ENCODE peak calls at places on chromosomes 13 and 19, in eight cellular contexts. Z is MM.1S, U is neural progenitor cell, D is GM23338, W is hepatocyte, C is SK-N-SH, N is PC-3, P is HCT116. S is an unnamed sample.

GRCh38 chr13:108859202-108860012 is 230.0 kb downstream of the MYO16 start:
- DNase-seq in N (peak), D (peak), P (no peak), W (peak), Z (peak), U (no peak), C (no peak), S (no peak)

GRCh38 chr13:95128045-95128643 is 173.1 kb downstream of the ABCC4 start:
- DNase-seq in W (no peak), D (no peak), N (peak), P (no peak), U (peak), C (no peak), Z (no peak), S (no peak)

GRCh38 chr19:11410682-11411081 is 8.4 kb downstream of the RGL3 start:
- DNase-seq in U (no peak), C (no peak), Z (no peak), N (peak), P (no peak), W (no peak), D (no peak), S (no peak)

GRCh38 chr13:111480976-111481375 is 160.5 kb downstream of the TEX29 start:
- DNase-seq in N (no peak), C (no peak), W (no peak), Z (no peak), D (no peak), U (no peak), P (no peak), S (no peak)

GRCh38 chr19:6048808-6049405 is 61.4 kb downstream of the RFX2 start:
- DNase-seq in C (peak), W (peak), Z (peak), N (peak), U (peak), D (peak), P (peak), S (peak)

GRCh38 chr13:83672611-83673010 is 209.7 kb downstream of the SLITRK1 start:
- DNase-seq in U (no peak), P (no peak), W (no peak), N (no peak), D (no peak), C (no peak), Z (no peak), S (no peak)

GRCh38 chr19:8478605-8479004 is 23.8 kb downstream of the PRAM1 start:
- DNase-seq in Z (no peak), N (no peak), C (no peak), P (no peak), U (no peak), W (no peak), D (no peak), S (no peak)

GRCh38 chr13:92224052-92224821 is 825.8 kb downstream of the GPC5 start:
- DNase-seq in Z (peak), P (no peak), C (no peak), W (peak), U (no peak), D (no peak), N (no peak), S (no peak)

GRCh38 chr13:26954981-26955380 is 194.4 kb upstream of the GPR12 start:
- DNase-seq in U (no peak), C (no peak), P (no peak), N (no peak), D (no peak), W (no peak), Z (no peak), S (no peak)

GRCh38 chr19:10295847-10296591 is 6.3 kb downstream of the ICAM5 start:
- DNase-seq in N (no peak), W (no peak), P (no peak), Z (no peak), C (peak), D (peak), U (peak), S (no peak)

GRCh38 chr13:100721885-100722512 is 47.4 kb upstream of the TMTC4 start:
- DNase-seq in D (peak), P (peak), C (peak), U (peak), N (peak), W (peak), Z (peak), S (peak)

GRCh38 chr19:45876411-45877197 is 9.3 kb downstream of the IRF2BP1 start:
- DNase-seq in N (no peak), C (peak), D (peak), U (peak), W (peak), P (no peak), Z (no peak), S (no peak)

GRCh38 chr13:51729853-51730553 is 74.0 kb downstream of the DHRS12 start:
- DNase-seq in P (no peak), W (peak), D (no peak), Z (no peak), N (peak), U (no peak), C (no peak), S (no peak)

GRCh38 chr19:47445937-47446402 is 25.7 kb downstream of the SLC8A2 start:
- DNase-seq in W (peak), D (peak), C (peak), Z (no peak), N (peak), U (peak), P (no peak), S (peak)

GRCh38 chr13:92097337-92097903 is 699.0 kb downstream of the GPC5 start:
- DNase-seq in D (no peak), P (no peak), Z (no peak), W (peak), C (no peak), N (no peak), U (no peak), S (no peak)

GRCh38 chr19:2248136-2249009 is 750 bp upstream of the AMH start:
- DNase-seq in P (no peak), U (no peak), W (no peak), D (no peak), C (peak), Z (no peak), N (no peak), S (no peak)

GRCh38 chr13:32538234-32538620 is 368 bp downstream of the N4BP2L2 start:
- DNase-seq in U (peak), D (no peak), W (peak), Z (peak), C (peak), P (no peak), N (no peak), S (no peak)

GRCh38 chr19:1163934-1164683 is 10.0 kb downstream of the SBNO2 start:
- DNase-seq in U (no peak), D (no peak), Z (no peak), C (no peak), N (no peak), W (no peak), P (no peak), S (no peak)

GRCh38 chr19:15269806-15270205 is 37.6 kb upstream of the EPHX3 start:
- DNase-seq in W (no peak), N (no peak), Z (no peak), U (no peak), D (no peak), P (no peak), C (no peak), S (no peak)

GRCh38 chr13:35356572-35356971 is 119.9 kb downstream of the MAB21L1 start:
- DNase-seq in N (no peak), W (no peak), Z (no peak), C (no peak), P (no peak), U (no peak), D (no peak), S (peak)

GRCh38 chr19:2171349-2172145 is 7.8 kb downstream of the DOT1L start:
- DNase-seq in U (peak), P (no peak), C (peak), D (peak), N (no peak), Z (no peak), W (peak), S (peak)

GRCh38 chr19:1904385-1905070 is 671 bp upstream of the ADAT3 start:
- DNase-seq in P (no peak), W (peak), D (peak), C (no peak), N (peak), Z (peak), U (peak), S (peak)

GRCh38 chr19:51803965-51804364 is 9.0 kb downstream of the FPR3 start:
- DNase-seq in W (no peak), Z (no peak), U (no peak), N (peak), P (no peak), D (no peak), C (no peak), S (no peak)

GRCh38 chr19:18746393-18747167 is 44.5 kb downstream of the COMP start:
- DNase-seq in P (no peak), N (no peak), U (peak), Z (no peak), W (no peak), D (peak), C (no peak), S (no peak)

GRCh38 chr13:26967119-26968038 is 204.2 kb downstream of the USP12 start:
- DNase-seq in W (no peak), D (no peak), Z (no peak), U (no peak), C (peak), P (no peak), N (no peak), S (no peak)

GRCh38 chr19:55474269-55475265 is 1.9 kb upstream of the ZNF628 start:
- DNase-seq in N (no peak), P (no peak), W (no peak), C (no peak), U (peak), Z (no peak), D (no peak), S (no peak)

GRCh38 chr19:50500753-50501151 is 10.2 kb downstream of the JOSD2 start:
- DNase-seq in U (no peak), P (no peak), C (no peak), D (no peak), Z (no peak), N (no peak), W (no peak), S (no peak)

GRCh38 chr19:44990966-44991365 is 10.3 kb upstream of the RELB start:
- DNase-seq in W (no peak), Z (no peak), N (no peak), P (no peak), D (no peak), C (no peak), U (no peak), S (no peak)

DNA sequence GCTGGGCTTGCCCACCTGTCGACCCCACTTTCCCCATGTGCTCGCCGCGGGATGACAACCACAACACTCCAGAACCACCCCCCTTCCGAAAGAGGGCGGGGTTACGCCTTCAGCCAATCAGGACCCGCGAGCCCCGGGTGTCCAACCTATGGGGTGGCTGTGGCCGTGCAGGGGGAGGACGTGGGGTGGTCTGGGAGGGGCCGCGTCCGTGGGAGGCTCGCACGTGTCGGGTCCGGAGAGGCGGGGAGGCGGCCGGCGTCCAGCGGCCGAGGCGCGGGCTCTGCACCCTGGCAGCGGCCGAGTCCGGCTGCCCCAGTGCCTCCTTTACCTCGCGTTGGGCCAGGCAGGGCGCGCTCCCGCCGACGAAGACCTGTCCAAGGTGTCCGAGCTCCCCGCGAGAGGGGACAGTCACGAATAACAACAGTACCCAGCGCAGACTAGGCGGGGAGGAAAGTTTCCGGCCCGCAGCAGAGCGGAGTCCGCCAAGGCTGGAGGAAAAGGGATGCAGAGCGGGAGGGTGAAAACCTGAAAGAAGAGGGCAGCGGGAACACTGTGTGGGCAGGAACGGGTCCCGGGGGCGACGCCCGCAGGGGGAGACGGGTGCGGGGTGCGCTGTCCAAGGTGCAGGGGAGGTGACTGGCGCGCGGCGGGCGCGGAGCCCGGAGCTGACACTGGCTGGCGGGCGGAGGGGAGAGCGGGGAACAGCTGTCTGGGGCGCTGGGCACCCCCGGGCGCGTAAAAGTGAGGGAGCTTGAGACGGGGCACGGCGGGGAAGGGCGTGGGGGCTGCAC is 896 bp downstream of the ENOX1 start:
- DNase-seq in W (peak), D (peak), N (peak), U (peak), P (no peak), C (peak), Z (peak), S (peak)
- TF ChIP-seq EZH2phosphoT487 in W (no peak), D (no peak), N (no peak), U (peak), P (no peak), C (no peak), Z (no peak), S (no peak)

GRCh38 chr19:33332248-33332647 is 29.9 kb upstream of the CEBPA start:
- DNase-seq in U (no peak), D (no peak), P (no peak), C (no peak), N (no peak), Z (no peak), W (no peak), S (no peak)

GRCh38 chr19:33335446-33335845 is 33.1 kb upstream of the CEBPA start:
- DNase-seq in U (no peak), Z (no peak), C (no peak), W (no peak), D (no peak), N (no peak), P (no peak), S (no peak)

GRCh38 chr19:33333151-33333550 is 30.8 kb upstream of the CEBPA start:
- DNase-seq in P (no peak), U (no peak), D (no peak), Z (no peak), C (no peak), W (no peak), N (no peak), S (no peak)

GRCh38 chr19:33334271-33334670 is 31.9 kb upstream of the CEBPA start:
- DNase-seq in Z (no peak), W (no peak), C (no peak), P (no peak), N (no peak), U (no peak), D (no peak), S (no peak)

DNA sequence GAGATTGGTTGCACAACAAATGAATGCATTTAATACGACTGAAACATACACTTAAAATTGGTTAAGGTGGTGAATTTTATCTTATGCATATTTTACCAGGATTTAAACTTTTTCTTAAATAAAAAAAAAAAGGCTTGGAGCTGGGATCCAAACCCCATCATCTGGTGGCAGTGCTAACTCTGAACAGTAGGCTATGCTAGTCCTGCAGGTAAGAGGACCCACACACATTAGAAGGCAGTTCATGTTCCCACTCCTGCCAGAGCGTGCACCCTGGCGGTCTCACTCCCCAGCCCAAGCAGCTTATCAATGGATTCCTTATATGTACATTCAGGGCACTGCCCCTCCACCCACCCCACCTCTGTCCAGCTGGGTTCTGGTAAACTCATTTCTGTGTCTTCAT is 31.3 kb upstream of the CEBPA start:
- DNase-seq in W (no peak), N (peak), U (no peak), C (no peak), Z (no peak), D (no peak), P (no peak), S (no peak)
- TF ChIP-seq CTCF in W (peak), N (peak), U (no peak), C (no peak), Z (no peak), D (no peak), P (no peak), S (no peak)

GRCh38 chr13:40113644-40114304 is 458.3 kb downstream of the COG6 start:
- DNase-seq in C (no peak), P (no peak), U (no peak), Z (no peak), D (no peak), N (no peak), W (no peak), S (peak)

GRCh38 chr13:40118337-40118736 is 462.9 kb downstream of the COG6 start:
- DNase-seq in C (no peak), P (no peak), Z (no peak), N (no peak), D (no peak), U (no peak), W (no peak), S (no peak)

GRCh38 chr13:40116008-40116407 is 460.5 kb downstream of the COG6 start:
- DNase-seq in U (no peak), C (no peak), Z (no peak), D (peak), W (peak), N (peak), P (peak), S (no peak)

GRCh38 chr13:40114305-40114896 is 458.9 kb downstream of the COG6 start:
- DNase-seq in P (no peak), Z (no peak), U (no peak), C (no peak), W (no peak), D (no peak), N (no peak), S (no peak)

GRCh38 chr13:40115456-40115855 is 460.0 kb downstream of the COG6 start:
- DNase-seq in Z (no peak), W (no peak), D (no peak), C (no peak), U (no peak), N (no peak), P (no peak), S (no peak)
- H3K27ac ChIP-seq in Z (no peak), W (peak), D (no peak), C (no peak), U (no peak), N (peak), P (peak), S (no peak)

DNA sequence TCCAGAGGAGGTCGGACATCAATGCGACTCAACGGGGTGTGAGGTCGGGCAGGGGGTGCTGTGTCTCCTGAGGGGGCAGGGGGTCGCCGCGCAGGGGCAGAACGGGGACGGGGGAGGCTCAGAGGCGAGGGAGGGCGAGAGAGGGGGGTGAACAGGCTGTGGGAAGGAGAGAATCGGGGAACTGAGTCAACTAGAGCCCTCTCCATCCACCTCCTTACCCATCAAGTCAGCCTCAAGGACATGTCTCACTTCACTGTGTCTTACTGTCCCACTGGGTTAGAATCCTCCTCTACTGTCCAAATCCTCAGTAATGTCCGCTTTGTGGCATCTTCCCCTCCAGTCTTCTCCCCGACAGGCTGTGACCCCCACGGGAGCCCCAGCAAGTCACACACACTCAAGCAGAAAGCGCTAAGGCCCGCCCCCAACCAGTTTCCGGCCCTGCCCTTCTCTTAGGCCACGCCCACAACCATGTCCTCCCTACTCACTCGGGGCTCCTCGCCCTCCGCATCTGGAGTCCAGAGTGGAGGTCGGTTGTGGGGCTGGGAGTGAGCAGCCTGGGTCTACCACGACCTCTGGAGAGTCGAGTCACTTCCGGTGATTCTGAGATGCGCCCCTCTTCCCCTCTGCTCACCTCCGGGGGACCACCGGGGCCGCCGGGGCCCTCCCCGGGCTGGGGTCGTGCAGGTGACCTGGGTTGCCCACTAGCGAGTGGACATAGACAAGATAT is 9.3 kb downstream of the PLEKHA4 start:
- DNase-seq in W (no peak), P (no peak), Z (no peak), N (no peak), U (no peak), D (peak), C (no peak), S (peak)
- TF ChIP-seq EZH2phosphoT487 in W (no peak), P (no peak), Z (no peak), N (no peak), U (no peak), D (no peak), C (no peak), S (no peak)

DNA sequence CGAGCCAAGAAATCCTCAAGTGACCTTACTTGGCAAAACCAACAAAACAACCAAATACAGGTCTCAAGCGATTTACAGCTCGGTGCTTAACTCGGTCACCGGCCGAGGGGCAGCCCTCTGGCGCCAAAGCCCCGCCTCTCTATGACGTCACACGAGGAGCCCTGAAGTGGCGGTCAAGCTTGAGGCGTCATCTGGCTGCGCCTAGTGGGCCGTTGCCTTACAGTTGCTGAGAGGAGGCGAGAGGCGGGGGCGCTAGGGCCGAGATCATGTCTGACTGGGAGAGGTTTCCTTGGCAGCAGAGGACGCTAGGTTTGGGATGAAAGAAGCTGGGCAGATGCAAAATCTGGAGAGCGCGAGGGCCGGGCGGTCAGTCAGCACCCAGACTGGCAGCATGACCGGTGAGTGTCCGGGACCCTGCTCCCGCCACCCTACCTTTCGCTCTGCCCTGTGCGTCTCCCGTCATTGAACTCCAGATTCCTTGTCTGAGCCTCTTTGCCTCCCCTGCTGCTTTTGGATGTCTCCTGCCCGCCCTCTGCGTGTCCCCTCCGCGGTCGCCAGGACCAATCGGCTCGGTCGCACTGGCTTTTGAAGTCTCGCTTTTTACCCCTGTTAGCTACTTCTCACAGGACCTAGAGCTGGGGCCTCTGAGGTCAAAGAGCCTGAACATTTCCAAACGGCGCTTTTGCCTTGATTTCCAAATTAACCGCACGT is at the start of gene CDADC1:
- DNase-seq in P (peak), C (peak), W (peak), U (peak), Z (peak), D (peak), N (peak), S (peak)
- TF ChIP-seq CTCF in P (no peak), C (no peak), W (no peak), U (no peak), Z (no peak), D (no peak), N (no peak), S (peak)

GRCh38 chr19:53537523-53538377 is at the start of gene ZNF331:
- DNase-seq in P (no peak), C (peak), N (peak), U (peak), D (peak), W (peak), Z (no peak), S (peak)
- H3K27ac ChIP-seq in P (no peak), C (peak), N (peak), U (no peak), D (peak), W (peak), Z (no peak), S (no peak)